ENCODE peak calls at places on chromosomes 1 and 21, in five cellular contexts. F is hypothalamus; I is PC-9; Q is T1000; T is activated CD4-positive, alpha-beta T cell treated with anti-CD3 and anti-CD28 coated beads for 4 hours. Y is an unnamed sample.

GRCh38 chr21:35227774-35228173 is 178.7 kb upstream of the RUNX1 start:
- DNase-seq in F (no peak), Q (no peak), I (no peak), T (no peak), Y (peak; percentile 41)

GRCh38 chr1:45044916-45045315 is 32.9 kb downstream of the UROD start:
- DNase-seq in Q (no peak), T (no peak), F (no peak), I (no peak), Y (no peak)

GRCh38 chr1:78419309-78419708 is 71.5 kb upstream of the PTGFR start:
- DNase-seq in Q (no peak), I (no peak), F (no peak), T (no peak), Y (no peak)

GRCh38 chr1:31335007-31335406 is 37.9 kb downstream of the FABP3 start:
- DNase-seq in T (no peak), F (no peak), Q (no peak), I (no peak), Y (no peak)

GRCh38 chr1:87334351-87335174 is 5.9 kb downstream of the LMO4 start:
- DNase-seq in Q (no peak), I (no peak), F (peak; percentile 3), T (no peak), Y (no peak)

GRCh38 chr1:182631058-182631677 is 27.0 kb upstream of the RGS16 start:
- DNase-seq in Q (no peak), I (no peak), F (no peak), T (no peak), Y (no peak)

GRCh38 chr1:16117369-16117768 is 38.5 kb downstream of the EPHA2 start:
- DNase-seq in I (no peak), F (no peak), T (no peak), Q (peak; percentile 56), Y (no peak)

GRCh38 chr1:220300442-220301121 is 28.3 kb upstream of the RAB3GAP2 start:
- DNase-seq in Q (peak; percentile 71), I (peak; percentile 59), T (no peak), F (peak; percentile 26), Y (no peak)

GRCh38 chr1:31417148-31417547 is 4.1 kb downstream of the SERINC2 start:
- DNase-seq in I (no peak), Q (no peak), T (no peak), F (no peak), Y (no peak)

Y was measured in GM12864.